ENCODE peak calls at places on chromosomes 7 and 10, in four cellular contexts. C, X, G and B are unnamed samples.
A peak's percentile ranks its signal among the peaks of the same experiment; 100 is the strongest.

GRCh38 chr7:76282344-76283253 is 19.9 kb upstream of the HSPB1 start:
- DNase-seq in C (no peak), X (no peak), G (no peak), B (no peak)

GRCh38 chr10:35946556-35946955 is 304.5 kb upstream of the FZD8 start:
- DNase-seq in C (no peak), X (no peak), G (no peak), B (no peak)

GRCh38 chr7:3533040-3533439 is 232.0 kb downstream of the SDK1 start:
- DNase-seq in C (no peak), X (no peak), G (no peak), B (no peak)

GRCh38 chr7:98681951-98682350 is 64.9 kb downstream of the NPTX2 start:
- DNase-seq in C (no peak), X (no peak), G (no peak), B (no peak)

GRCh38 chr10:125159932-125160855 is at the start of gene CTBP2:
- DNase-seq in C (no peak), X (no peak), G (no peak), B (no peak)

GRCh38 chr10:99676435-99676834 is 17.1 kb downstream of the ENTPD7 start:
- DNase-seq in C (no peak), X (no peak), G (no peak), B (no peak)

GRCh38 chr10:31340343-31340742 is 21.3 kb downstream of the ZEB1 start:
- DNase-seq in C (no peak), X (no peak), G (no peak), B (no peak)

GRCh38 chr7:74275401-74275881 is 13.8 kb upstream of the CLIP2 start:
- DNase-seq in C (no peak), X (no peak), G (peak; percentile 71), B (no peak)

GRCh38 chr10:947051-947450 is 15.5 kb upstream of the LARP4B start:
- DNase-seq in C (no peak), X (no peak), G (no peak), B (no peak)

GRCh38 chr7:13276977-13277376 is 589.5 kb downstream of the ARL4A start:
- DNase-seq in C (no peak), X (no peak), G (peak; percentile 56), B (no peak)

GRCh38 chr10:80509403-80510161 is 28.1 kb upstream of the SH2D4B start:
- DNase-seq in C (no peak), X (no peak), G (no peak), B (peak; percentile 66)

GRCh38 chr10:5583525-5584175 is 58.9 kb downstream of the CALML3 start:
- DNase-seq in C (peak; percentile 84), X (no peak), G (peak; percentile 58), B (peak; percentile 90)

GRCh38 chr10:28592953-28593352 is 60.0 kb downstream of the WAC start:
- DNase-seq in C (no peak), X (no peak), G (no peak), B (peak; percentile 72)

GRCh38 chr7:85160223-85160622 is 26.6 kb downstream of the SEMA3D start:
- DNase-seq in C (no peak), X (no peak), G (no peak), B (peak; percentile 76)

GRCh38 chr7:120308171-120308570 is 35.2 kb downstream of the KCND2 start:
- DNase-seq in C (no peak), X (no peak), G (no peak), B (no peak)

GRCh38 chr7:133235212-133235883 is 17.5 kb upstream of the EXOC4 start:
- DNase-seq in C (no peak), X (no peak), G (no peak), B (peak; percentile 15)

GRCh38 chr10:4073912-4074311 is 288.9 kb upstream of the KLF6 start:
- DNase-seq in C (no peak), X (no peak), G (no peak), B (peak; percentile 77)

GRCh38 chr7:28155964-28156363 is 24.6 kb downstream of the JAZF1 start:
- DNase-seq in C (no peak), X (no peak), G (no peak), B (peak; percentile 29)